ENCODE peak calls at places on chromosome 3, in six cellular contexts. E is activated T-helper 1 cell treated with anti-CD3 and anti-CD28 coated beads, Interleukin-12 subunit alpha, Interleukin-12 subunit beta, Interleukin-2, Interleukin-4 antibody, amounts not matched to agents 30 ng/mL and 10 ng/mL and 1 ng/mL, durations not matched to agents 14 hours and 24 hours and 36 hours; A is iris pigment epithelial cell; N is activated CD4-positive, alpha-beta T cell treated with anti-CD3 and anti-CD28 coated beads, Interleukin-2, amount 50 U/mL, for 48 hours; D is B cell; B is stimulated activated CD8-positive, alpha-beta memory T cell treated with anti-CD3 and anti-CD28 coated beads, Interleukin-15, amount 100 ng/mL, for 24 hours. C is an unnamed sample.

GRCh38 chr3:195160257-195160898 is 110.6 kb downstream of the XXYLT1 start:
- DNase-seq in B (no peak), D (no peak), E (no peak), N (no peak), A (peak), C (no peak)

GRCh38 chr3:155391583-155391982 is 98.1 kb upstream of the STRIT1 start:
- DNase-seq in E (no peak), D (no peak), N (no peak), A (peak), B (no peak), C (no peak)

GRCh38 chr3:65979731-65980130 is 59.0 kb downstream of the MAGI1 start:
- DNase-seq in N (no peak), D (no peak), A (peak), B (no peak), E (no peak), C (no peak)

GRCh38 chr3:184679056-184679502 is 32.8 kb downstream of the MAGEF1 start:
- DNase-seq in E (no peak), A (no peak), D (no peak), B (no peak), N (no peak), C (no peak)

GRCh38 chr3:125683067-125683844 is 88.0 kb upstream of the OSBPL11 start:
- DNase-seq in B (no peak), E (no peak), A (no peak), D (no peak), N (no peak), C (no peak)

GRCh38 chr3:101611023-101611422 is 37.0 kb downstream of the PCNP start:
- DNase-seq in E (no peak), N (no peak), A (no peak), B (no peak), D (no peak), C (no peak)

GRCh38 chr3:104909188-104909587 is 457.5 kb upstream of the ALCAM start:
- DNase-seq in E (no peak), B (no peak), A (peak), N (no peak), D (no peak), C (no peak)

GRCh38 chr3:105856605-105857004 is 12.2 kb downstream of the CBLB start:
- DNase-seq in N (no peak), B (no peak), D (no peak), A (no peak), E (no peak), C (no peak)

GRCh38 chr3:16788440-16789057 is 96.2 kb upstream of the PLCL2 start:
- DNase-seq in N (no peak), E (no peak), A (no peak), D (no peak), B (no peak), C (no peak)

GRCh38 chr3:54756330-54756731 is 171.5 kb downstream of the LRTM1 start:
- DNase-seq in N (no peak), B (no peak), A (peak), E (no peak), D (no peak), C (no peak)

GRCh38 chr3:185411133-185411532 is 48.2 kb downstream of the MAP3K13 start:
- DNase-seq in E (no peak), D (no peak), A (no peak), N (no peak), B (no peak), C (no peak)

GRCh38 chr3:131402391-131403039 is 20.9 kb downstream of the NUDT16 start:
- DNase-seq in N (no peak), A (peak), B (no peak), E (no peak), D (no peak), C (no peak)

GRCh38 chr3:9946112-9947024 is 5.8 kb downstream of the PRRT3 start:
- DNase-seq in D (peak), N (peak), A (peak), B (peak), E (peak), C (peak)

GRCh38 chr3:146536681-146537080 is 7.7 kb downstream of the PLSCR1 start:
- DNase-seq in A (peak), D (no peak), B (no peak), N (no peak), E (no peak), C (no peak)

GRCh38 chr3:67000006-67000405 is 1.9 kb downstream of the KBTBD8 start:
- DNase-seq in B (no peak), N (no peak), E (no peak), A (peak), D (no peak), C (peak)

GRCh38 chr3:159785276-159785675 is 203.4 kb upstream of the IL12A start:
- DNase-seq in N (no peak), B (no peak), D (no peak), A (peak), E (no peak), C (no peak)

GRCh38 chr3:194134757-194135515 is 1.0 kb upstream of the HES1 start:
- DNase-seq in A (peak), B (peak), N (peak), D (peak), E (peak), C (peak)

GRCh38 chr3:32868719-32869512 is 51.1 kb downstream of the TRIM71 start:
- DNase-seq in D (no peak), N (no peak), B (no peak), A (no peak), E (no peak), C (no peak)

GRCh38 chr3:81663114-81663513 is 98.3 kb downstream of the GBE1 start:
- DNase-seq in E (no peak), D (no peak), B (no peak), A (no peak), N (no peak), C (no peak)

GRCh38 chr3:142646020-142646783 is 50.0 kb downstream of the PLS1 start:
- DNase-seq in D (no peak), A (no peak), E (no peak), N (no peak), B (no peak), C (no peak)

GRCh38 chr3:142963266-142964149 is at the start of gene PAQR9:
- DNase-seq in B (no peak), D (no peak), N (peak), A (no peak), E (no peak), C (peak)

GRCh38 chr3:155704771-155705559 is 39.9 kb downstream of the PLCH1 start:
- DNase-seq in N (no peak), E (no peak), D (no peak), B (no peak), A (no peak), C (no peak)

GRCh38 chr3:40310690-40311089 is 1.2 kb downstream of the EIF1B start:
- DNase-seq in N (no peak), D (no peak), A (peak), B (no peak), E (no peak), C (no peak)

GRCh38 chr3:187015903-187016638 is 85.7 kb downstream of the ST6GAL1 start:
- DNase-seq in B (no peak), D (peak), A (no peak), N (no peak), E (no peak), C (no peak)

GRCh38 chr3:122322095-122323075 is 2.7 kb upstream of the CSTA start:
- DNase-seq in E (peak), N (peak), D (no peak), B (no peak), A (no peak), C (peak)

GRCh38 chr3:44021646-44022594 is 219.8 kb upstream of the TOPAZ1 start:
- DNase-seq in D (no peak), B (no peak), A (no peak), E (no peak), N (no peak), C (peak)

GRCh38 chr3:39474126-39474515 is 6.6 kb downstream of the MOBP start:
- DNase-seq in A (peak), E (no peak), N (no peak), D (no peak), B (no peak), C (no peak)

GRCh38 chr3:193782280-193782654 is 189.3 kb downstream of the OPA1 start:
- DNase-seq in B (no peak), A (peak), N (no peak), E (no peak), D (no peak), C (no peak)

GRCh38 chr3:141015486-141015885 is 35.7 kb upstream of the SPSB4 start:
- DNase-seq in A (no peak), E (no peak), N (no peak), D (no peak), B (no peak), C (no peak)